ENCODE peak calls at places on chromosomes 13 and 19, in six cellular contexts. K, J, P, B, E and W are unnamed samples. For H3K4me1, the result is how much of the 10 kb centered on the place peaks cover.

GRCh38 chr19:44657211-44657921 is 13.7 kb downstream of the PVR start:
- DNase-seq in J (no peak), B (peak), P (peak), K (peak), E (peak), W (peak)

GRCh38 chr19:47707135-47707925 is 5.9 kb upstream of the EHD2 start:
- DNase-seq in K (peak), J (peak), P (peak), B (peak), E (peak), W (peak)

GRCh38 chr19:40604647-40605200 is 3.6 kb downstream of the LTBP4 start:
- DNase-seq in P (no peak), K (no peak), E (no peak), J (no peak), B (no peak), W (no peak)

GRCh38 chr19:19458110-19458816 is 52.8 kb downstream of the GATAD2A start:
- DNase-seq in J (no peak), B (no peak), E (no peak), K (no peak), P (no peak), W (no peak)

GRCh38 chr13:71316964-71317363 is 550.0 kb downstream of the DACH1 start:
- DNase-seq in E (no peak), P (no peak), K (no peak), B (peak), J (no peak), W (no peak)

GRCh38 chr13:101596803-101597202 is 144.3 kb downstream of the ITGBL1 start:
- DNase-seq in B (no peak), J (no peak), E (no peak), K (no peak), P (no peak), W (no peak)

GRCh38 chr19:45322744-45323281 is at the start of gene CKM:
- DNase-seq in K (no peak), B (no peak), P (no peak), J (no peak), E (no peak), W (no peak)

GRCh38 chr19:42114412-42114811 is 17.8 kb downstream of the POU2F2 start:
- DNase-seq in B (no peak), K (no peak), E (no peak), P (no peak), J (no peak), W (no peak)

GRCh38 chr13:42486711-42487198 is 87.2 kb upstream of the TNFSF11 start:
- DNase-seq in K (no peak), J (no peak), E (peak), B (no peak), P (peak), W (no peak)

GRCh38 chr19:1574354-1574753 is 6.2 kb upstream of the MEX3D start:
- DNase-seq in P (no peak), K (no peak), J (no peak), B (no peak), E (no peak), W (no peak)

GRCh38 chr13:25977671-25978070 is 74.1 kb downstream of the SHISA2 start:
- DNase-seq in E (no peak), K (no peak), J (no peak), P (no peak), B (no peak), W (no peak)

GRCh38 chr19:54257116-54257480 is at the start of gene LILRB5:
- DNase-seq in K (no peak), B (no peak), P (no peak), E (no peak), J (no peak), W (peak)

GRCh38 chr19:20611866-20612265 is 46.3 kb upstream of the ZNF737 start:
- DNase-seq in K (no peak), P (no peak), B (no peak), E (no peak), J (no peak), W (no peak)

GRCh38 chr13:26459276-26460131 is 98.0 kb upstream of the WASF3 start:
- DNase-seq in K (no peak), P (no peak), J (no peak), B (no peak), E (no peak), W (no peak)

GRCh38 chr13:91714726-91715334 is 316.4 kb downstream of the GPC5 start:
- DNase-seq in E (no peak), B (peak), K (no peak), J (no peak), P (no peak), W (no peak)

GRCh38 chr19:1780272-1780957 is 27.1 kb downstream of the ONECUT3 start:
- DNase-seq in J (no peak), K (no peak), P (peak), B (peak), E (peak), W (no peak)

GRCh38 chr19:1935484-1936208 is 5.3 kb upstream of the CSNK1G2 start:
- DNase-seq in K (no peak), J (peak), B (no peak), E (peak), P (peak), W (peak)

GRCh38 chr13:101309014-101309619 is 107.2 kb downstream of the NALCN start:
- DNase-seq in J (no peak), E (peak), K (no peak), B (no peak), P (peak), W (no peak)

GRCh38 chr19:41543582-41543981 is 32.4 kb upstream of the CEACAM21 start:
- DNase-seq in B (no peak), P (no peak), E (no peak), K (no peak), J (no peak), W (no peak)

GRCh38 chr13:77729502-77730221 is 32.2 kb downstream of the SLAIN1 start:
- DNase-seq in P (no peak), J (no peak), E (no peak), K (no peak), B (no peak), W (no peak)

GRCh38 chr13:23350009-23350408 is 83.5 kb downstream of the SACS start:
- DNase-seq in J (no peak), B (no peak), K (no peak), P (no peak), E (no peak), W (no peak)

GRCh38 chr13:37869756-37870488 is at the start of gene TRPC4:
- DNase-seq in J (no peak), E (peak), P (peak), K (no peak), B (peak), W (no peak)

GRCh38 chr19:11659612-11660011 is 62.3 kb downstream of the ZNF627 start:
- DNase-seq in J (no peak), K (no peak), P (peak), B (peak), E (peak), W (no peak)

GRCh38 chr13:93882086-93882651 is 597.3 kb downstream of the DCT start:
- DNase-seq in K (no peak), B (no peak), P (peak), J (no peak), E (no peak), W (no peak)

GRCh38 chr19:33306191-33306590 is 3.9 kb upstream of the CEBPA start:
- DNase-seq in K (no peak), P (no peak), E (no peak), B (no peak), J (no peak), W (no peak)

GRCh38 chr13:105363747-105364177 is 1171.7 kb downstream of the EFNB2 start:
- DNase-seq in B (peak), P (no peak), K (no peak), J (no peak), E (peak), W (no peak)

GRCh38 chr13:113552079-113552478 is 32.5 kb upstream of the TFDP1 start:
- DNase-seq in K (no peak), E (no peak), J (no peak), P (no peak), B (no peak), W (no peak)

GRCh38 chr13:112253631-112254030 is 122.5 kb upstream of the SPACA7 start:
- DNase-seq in K (no peak), B (no peak), J (no peak), E (no peak), P (no peak), W (no peak)

GRCh38 chr19:58569191-58569942 is 3.8 kb downstream of the MZF1 start:
- DNase-seq in J (no peak), B (no peak), P (no peak), E (no peak), K (peak), W (no peak)

GRCh38 chr19:41323023-41323422 is 13.1 kb downstream of the CCDC97 start:
- DNase-seq in B (no peak), E (peak), J (no peak), P (peak), K (no peak), W (no peak)

GRCh38 chr13:44932171-44932849 is 57.0 kb downstream of the NUFIP1 start:
- DNase-seq in B (no peak), J (no peak), K (no peak), E (no peak), P (peak), W (no peak)

GRCh38 chr19:35031072-35031881 is 1.0 kb downstream of the SCN1B start:
- DNase-seq in K (no peak), E (peak), J (no peak), P (peak), B (no peak), W (no peak)

GRCh38 chr19:1453525-1454371 is 3.8 kb downstream of the APC2 start:
- DNase-seq in P (no peak), E (no peak), J (no peak), B (peak), K (no peak), W (no peak)

DNA sequence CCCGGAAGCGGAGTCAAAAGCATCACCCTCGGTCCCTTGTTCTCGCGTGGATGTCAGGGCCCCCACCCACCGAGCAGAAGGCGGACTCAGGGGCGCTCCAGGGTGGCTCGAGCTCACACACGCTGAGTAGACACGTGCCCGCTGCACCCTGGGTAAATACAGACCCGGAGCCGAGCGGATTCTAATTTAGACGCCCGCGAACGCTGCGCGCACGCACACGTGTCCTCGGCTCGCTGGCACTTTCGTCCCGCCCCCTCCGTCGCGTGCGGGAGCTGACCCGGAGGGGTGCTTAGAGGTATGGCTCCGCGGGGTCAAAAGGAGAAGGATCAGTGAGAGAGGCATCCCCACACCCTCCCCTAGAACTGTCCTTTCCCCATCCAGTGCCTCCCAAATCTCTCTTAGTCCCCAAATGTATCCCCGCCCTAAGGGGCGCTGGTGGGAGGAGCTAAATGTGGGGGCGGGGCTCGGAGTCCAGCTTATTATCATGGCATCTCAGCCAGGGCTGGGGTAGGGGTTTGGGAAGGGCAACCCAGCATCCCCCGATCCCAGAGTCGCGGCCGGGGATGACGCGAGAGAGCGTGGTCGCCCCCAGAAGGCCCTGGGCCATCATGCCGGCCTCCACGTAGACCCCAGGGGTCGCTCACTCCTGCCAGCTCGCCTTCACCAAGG is 451 bp upstream of the ICAM5 start:
- DNase-seq in K (peak), P (peak), J (peak), E (peak), B (peak), W (no peak)
- H3K4me1 ChIP-seq in K (half or more), P (under half), J (half or more), E (under half), B (under half), W (half or more)

DNA sequence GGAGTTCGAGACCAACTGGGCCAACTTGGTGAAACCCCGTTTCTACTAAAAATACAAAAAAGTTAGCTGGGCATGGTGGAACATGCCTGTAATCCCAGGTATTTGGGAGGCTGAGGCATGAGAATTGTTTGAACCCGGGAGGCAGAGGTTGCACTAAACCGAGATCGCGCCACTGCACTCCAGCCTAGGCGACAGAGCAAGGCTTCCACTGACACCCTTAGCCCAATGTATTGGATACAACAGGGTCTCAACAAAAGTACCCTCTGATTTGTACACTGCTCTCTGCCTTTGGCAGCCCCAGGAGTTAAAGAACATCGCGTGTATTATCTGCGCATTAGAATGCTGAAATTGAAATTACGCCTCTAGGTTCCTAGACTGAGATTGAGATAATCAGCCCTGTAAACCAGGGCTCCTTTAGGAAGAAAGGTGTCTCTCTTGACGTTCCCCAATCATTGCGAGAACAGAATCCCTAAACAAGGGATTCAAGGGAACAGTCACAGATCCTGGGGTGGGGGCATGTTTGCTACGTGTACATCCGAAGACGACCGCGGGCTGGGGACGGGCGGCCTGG is 21.9 kb downstream of the IPO5 start:
- DNase-seq in J (no peak), K (no peak), E (no peak), P (no peak), B (no peak), W (no peak)
- H3K27ac ChIP-seq in J (peak), K (peak), E (peak), P (peak), B (peak), W (peak)

DNA sequence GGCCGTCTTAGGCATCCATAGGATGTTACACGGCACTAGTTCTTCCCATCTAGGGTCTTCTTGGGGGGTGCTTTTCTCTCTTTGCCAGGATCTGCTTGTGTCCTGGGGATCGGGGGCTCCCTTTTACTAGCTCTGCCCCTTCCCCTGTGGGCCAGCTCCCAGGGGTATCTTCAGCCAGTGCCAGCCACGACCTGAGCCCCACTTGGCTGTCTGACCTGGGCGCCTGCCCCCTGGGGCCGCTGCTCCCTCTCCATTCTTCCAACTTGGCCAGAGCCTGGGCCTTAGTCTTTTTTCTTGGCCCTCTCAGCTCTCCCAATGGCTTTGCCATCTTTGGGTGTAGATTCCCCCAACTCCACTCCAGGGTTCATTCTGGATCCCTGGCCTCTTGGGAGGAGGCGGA is 3.1 kb downstream of the PRKACA start:
- DNase-seq in J (no peak), K (no peak), P (no peak), E (no peak), B (no peak), W (no peak)
- H3K4me1 ChIP-seq in J (under half), K (under half), P (under half), E (under half), B (under half), W (under half)

GRCh38 chr13:33195693-33196464 is 89.7 kb downstream of the STARD13 start:
- DNase-seq in J (no peak), K (no peak), B (no peak), E (no peak), P (no peak), W (no peak)
- H3K27ac ChIP-seq in J (no peak), K (no peak), B (peak), E (no peak), P (peak), W (no peak)

GRCh38 chr13:67145950-67146349 is 84.2 kb downstream of the PCDH9 start:
- DNase-seq in P (no peak), E (no peak), J (no peak), B (no peak), K (no peak), W (no peak)

GRCh38 chr13:67148219-67148583 is 81.9 kb downstream of the PCDH9 start:
- DNase-seq in P (peak), J (no peak), E (peak), K (no peak), B (no peak), W (no peak)

GRCh38 chr13:67150608-67151007 is 79.5 kb downstream of the PCDH9 start:
- DNase-seq in J (no peak), B (no peak), K (no peak), E (no peak), P (no peak), W (no peak)

GRCh38 chr13:67146523-67147130 is 83.5 kb downstream of the PCDH9 start:
- DNase-seq in B (no peak), J (no peak), K (no peak), E (no peak), P (no peak), W (no peak)

GRCh38 chr13:67147257-67148218 is 82.6 kb downstream of the PCDH9 start:
- DNase-seq in K (no peak), B (no peak), J (no peak), E (peak), P (peak), W (no peak)
- H3K4me1 ChIP-seq in K (under half), B (under half), J (under half), E (under half), P (under half), W (under half)

GRCh38 chr13:40468227-40468838 is 198.1 kb downstream of the FOXO1 start:
- DNase-seq in J (no peak), E (no peak), P (no peak), B (no peak), K (no peak), W (no peak)

GRCh38 chr13:40471911-40472310 is 194.5 kb downstream of the FOXO1 start:
- DNase-seq in P (no peak), E (no peak), B (no peak), J (no peak), K (no peak), W (no peak)

GRCh38 chr13:40472427-40473220 is 193.8 kb downstream of the FOXO1 start:
- DNase-seq in J (no peak), P (no peak), B (no peak), K (no peak), E (no peak), W (no peak)

GRCh38 chr13:40469581-40470282 is 196.7 kb downstream of the FOXO1 start:
- DNase-seq in P (no peak), E (peak), B (no peak), J (no peak), K (no peak), W (no peak)

DNA sequence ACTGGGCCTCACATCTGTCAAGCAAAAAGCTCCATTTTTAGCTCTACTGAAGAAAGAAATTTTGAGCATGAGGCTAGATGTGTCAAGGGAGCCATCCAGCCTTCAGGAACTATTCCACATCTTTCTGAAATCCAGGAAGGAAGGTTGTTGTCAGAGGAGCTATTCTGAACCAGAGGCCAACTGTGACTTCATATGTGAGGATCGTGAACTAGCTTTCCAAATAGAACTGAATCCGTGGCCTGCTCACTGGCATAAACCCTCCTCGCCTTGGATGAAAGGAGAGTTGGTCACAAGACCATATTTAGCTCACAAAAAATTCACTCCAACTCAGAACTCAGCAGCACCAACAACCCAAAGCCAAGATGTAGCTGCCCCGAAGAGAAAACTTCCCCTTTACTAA is 195.8 kb downstream of the FOXO1 start:
- DNase-seq in P (no peak), E (peak), B (no peak), K (no peak), J (no peak), W (no peak)
- H3K27ac ChIP-seq in P (no peak), E (no peak), B (no peak), K (no peak), J (no peak), W (no peak)